ENCODE peak calls at places on chromosomes 5 and 9, in five cellular contexts. R, B, T, U and Q are unnamed samples.

GRCh38 chr5:113218200-113218599 is 216.6 kb downstream of the TSSK1B start:
- DNase-seq in T (no peak), U (peak), R (no peak), B (no peak), Q (no peak)

GRCh38 chr5:170633235-170634041 is 129.6 kb downstream of the KCNIP1 start:
- DNase-seq in R (no peak), U (peak), T (no peak), B (no peak), Q (no peak)

GRCh38 chr9:12464910-12465512 is 228.2 kb upstream of the TYRP1 start:
- DNase-seq in B (no peak), R (no peak), T (peak), U (peak), Q (no peak)

GRCh38 chr9:3828495-3828894 is 302.7 kb upstream of the RFX3 start:
- DNase-seq in U (no peak), R (no peak), T (no peak), B (no peak), Q (no peak)

GRCh38 chr5:14129123-14129522 is 14.0 kb upstream of the TRIO start:
- DNase-seq in R (no peak), B (no peak), U (no peak), T (no peak), Q (no peak)

GRCh38 chr5:123278284-123278683 is 144.9 kb downstream of the CEP120 start:
- DNase-seq in T (no peak), U (no peak), R (no peak), B (no peak), Q (no peak)

GRCh38 chr9:125271081-125271480 is 9.5 kb downstream of the GAPVD1 start:
- DNase-seq in T (no peak), U (no peak), R (no peak), B (no peak), Q (no peak)

GRCh38 chr5:173554989-173555705 is 61.3 kb downstream of the BOD1 start:
- DNase-seq in B (peak), U (no peak), T (peak), R (no peak), Q (no peak)

GRCh38 chr5:37197340-37198050 is 51.7 kb downstream of the CPLANE1 start:
- DNase-seq in B (no peak), T (no peak), U (no peak), R (peak), Q (no peak)

GRCh38 chr9:94084314-94084713 is at the start of gene PTPDC1:
- DNase-seq in B (no peak), R (no peak), U (no peak), T (no peak), Q (no peak)

GRCh38 chr5:73482383-73483193 is 15.7 kb upstream of the BTF3 start:
- DNase-seq in B (no peak), U (no peak), R (no peak), T (no peak), Q (no peak)

GRCh38 chr5:159038907-159039306 is 60.8 kb downstream of the EBF1 start:
- DNase-seq in B (no peak), T (no peak), R (no peak), U (no peak), Q (no peak)

GRCh38 chr9:75455444-75455921 is 367.2 kb downstream of the OSTF1 start:
- DNase-seq in U (no peak), B (no peak), T (no peak), R (no peak), Q (no peak)

GRCh38 chr5:151319334-151319733 is 15.8 kb upstream of the SLC36A3 start:
- DNase-seq in B (no peak), T (no peak), R (no peak), U (peak), Q (no peak)

GRCh38 chr9:107597743-107598217 is 108.2 kb upstream of the KLF4 start:
- DNase-seq in T (no peak), B (no peak), R (no peak), U (no peak), Q (no peak)

GRCh38 chr5:93800988-93801811 is 59.8 kb upstream of the POU5F2 start:
- DNase-seq in T (peak), U (peak), B (no peak), R (peak), Q (no peak)

GRCh38 chr9:131848570-131849160 is 108.8 kb upstream of the RAPGEF1 start:
- DNase-seq in U (no peak), B (no peak), T (no peak), R (no peak), Q (no peak)

GRCh38 chr5:137086289-137086838 is 412.8 kb downstream of the SPOCK1 start:
- DNase-seq in R (no peak), U (no peak), B (no peak), T (no peak), Q (no peak)

GRCh38 chr5:57302643-57303042 is 128.8 kb downstream of the GPBP1 start:
- DNase-seq in B (no peak), U (no peak), R (no peak), T (no peak), Q (no peak)

GRCh38 chr9:20376780-20377179 is 245.5 kb downstream of the MLLT3 start:
- DNase-seq in R (no peak), B (no peak), T (no peak), U (no peak), Q (no peak)

GRCh38 chr5:96142786-96143434 is 181.3 kb upstream of the ELL2 start:
- DNase-seq in B (no peak), U (no peak), R (no peak), T (no peak), Q (no peak)

GRCh38 chr9:93622725-93623124 is 46.3 kb downstream of the PHF2 start:
- DNase-seq in T (no peak), B (no peak), R (no peak), U (no peak), Q (no peak)

GRCh38 chr9:88775966-88776365 is 215.3 kb upstream of the S1PR3 start:
- DNase-seq in B (no peak), T (no peak), R (no peak), U (no peak), Q (no peak)

GRCh38 chr5:152623951-152624350 is 218.9 kb upstream of the NMUR2 start:
- DNase-seq in U (no peak), R (no peak), B (no peak), T (no peak), Q (no peak)

GRCh38 chr5:96070625-96071246 is 109.1 kb upstream of the ELL2 start:
- DNase-seq in T (no peak), R (no peak), B (no peak), U (no peak), Q (no peak)

GRCh38 chr9:33445941-33446506 is 1.4 kb downstream of the AQP3 start:
- DNase-seq in T (no peak), R (no peak), U (no peak), B (no peak), Q (no peak)

GRCh38 chr5:132451387-132451786 is 39.2 kb downstream of the IRF1 start:
- DNase-seq in U (no peak), R (no peak), B (no peak), T (no peak), Q (no peak)

GRCh38 chr9:98569491-98569890 is 139.2 kb downstream of the GABBR2 start:
- DNase-seq in B (no peak), U (no peak), T (no peak), R (no peak), Q (no peak)

GRCh38 chr9:4344946-4345345 is 45.1 kb upstream of the GLIS3 start:
- DNase-seq in R (peak), T (no peak), U (no peak), B (no peak), Q (no peak)